ENCODE peak calls at places on chromosomes 4 and X, in five cellular contexts. K, S, P, B and X are unnamed samples.

GRCh38 chr4:24912252-24913098 is at the start of gene CCDC149:
- DNase-seq in B (no peak), P (no peak), S (no peak), K (peak; percentile 35), X (no peak)

GRCh38 chrX:75596178-75596577 is 73.3 kb upstream of the ZDHHC15 start:
- DNase-seq in S (no peak), P (no peak), K (no peak), B (no peak), X (no peak)

GRCh38 chr4:144831971-144832370 is 186.0 kb downstream of the HHIP start:
- DNase-seq in K (no peak), B (no peak), P (no peak), S (peak; percentile 9), X (no peak)

GRCh38 chr4:137659431-137659830 is 127.1 kb upstream of the PCDH18 start:
- DNase-seq in B (no peak), K (no peak), P (no peak), S (no peak), X (no peak)

GRCh38 chrX:71492086-71493065 is 40.5 kb upstream of the OGT start:
- DNase-seq in P (peak; percentile 35), B (peak; percentile 25), S (peak; percentile 73), K (no peak), X (peak; percentile 21)

GRCh38 chr4:159484861-159485260 is 382.0 kb downstream of the RAPGEF2 start:
- DNase-seq in S (no peak), P (no peak), K (no peak), B (no peak), X (no peak)

GRCh38 chrX:115067812-115068211 is 50.4 kb upstream of the IL13RA2 start:
- DNase-seq in P (no peak), B (no peak), K (no peak), S (no peak), X (no peak)

GRCh38 chrX:103629295-103630170 is 758 bp downstream of the TCEAL1 start:
- DNase-seq in S (peak; percentile 54), B (no peak), P (peak; percentile 0), K (peak; percentile 32), X (no peak)

GRCh38 chrX:150769408-150769807 is 76.2 kb downstream of the MTMR1 start:
- DNase-seq in B (no peak), P (no peak), K (no peak), S (no peak), X (no peak)

GRCh38 chr4:155491336-155492131 is 114.8 kb upstream of the MAP9 start:
- DNase-seq in P (no peak), K (no peak), B (no peak), S (peak; percentile 72), X (no peak)

GRCh38 chr4:121252224-121252806 is 88.2 kb upstream of the TNIP3 start:
- DNase-seq in B (peak; percentile 23), S (peak; percentile 70), P (peak; percentile 50), K (peak; percentile 3), X (peak; percentile 49)

GRCh38 chr4:103019319-103020124 is at the start of gene SLC9B1:
- DNase-seq in P (peak; percentile 94), B (peak; percentile 90), K (peak; percentile 62), S (peak; percentile 95), X (peak; percentile 91)

GRCh38 chr4:98626350-98626749 is 32.1 kb downstream of the TSPAN5 start:
- DNase-seq in B (no peak), P (no peak), K (no peak), S (no peak), X (no peak)

GRCh38 chr4:48388504-48389154 is 47.3 kb downstream of the SLAIN2 start:
- DNase-seq in S (no peak), K (no peak), B (no peak), P (no peak), X (no peak)

GRCh38 chr4:10276152-10276551 is 159.6 kb upstream of the WDR1 start:
- DNase-seq in P (no peak), S (no peak), K (no peak), B (no peak), X (no peak)

GRCh38 chrX:68504237-68504636 is 5.4 kb downstream of the YIPF6 start:
- DNase-seq in B (no peak), S (peak; percentile 28), P (peak; percentile 18), K (no peak), X (peak; percentile 14)

GRCh38 chr4:40858946-40859345 is 109.2 kb downstream of the NSUN7 start:
- DNase-seq in P (no peak), K (no peak), B (no peak), S (no peak), X (no peak)

GRCh38 chr4:168124008-168124641 is 31.8 kb downstream of the ANXA10 start:
- DNase-seq in B (no peak), P (no peak), K (no peak), S (no peak), X (no peak)